ENCODE peak calls at places on chromosomes 2 and 18, in nine cellular contexts. B is DND-41, S is HCT116, O is K562, D is A673, E is endothelial cell of umbilical vein, A is fibroblast of lung, G is H1, N is GM12878. K is an unnamed sample.

GRCh38 chr18:7117390-7118355 is at the start of gene LAMA1:
- DNase-seq in B (no peak), G (peak; percentile 83), N (no peak), D (no peak), O (no peak), S (no peak), A (peak; percentile 22), E (no peak), K (peak; percentile 77)

GRCh38 chr2:129201636-129202035 is 777.8 kb upstream of the RAB6C start:
- DNase-seq in S (no peak), O (no peak), D (peak; percentile 10), E (no peak), G (no peak), B (no peak), N (no peak), A (no peak), K (no peak)

GRCh38 chr2:234761910-234762309 is 189.9 kb upstream of the SH3BP4 start:
- DNase-seq in E (no peak), S (no peak), N (no peak), D (no peak), O (no peak), B (no peak), G (no peak), A (peak; percentile 42), K (no peak)

GRCh38 chr2:109331864-109332848 is 203.2 kb downstream of the SH3RF3 start:
- DNase-seq in S (peak; percentile 36), N (no peak), B (peak; percentile 92), E (peak; percentile 92), D (peak; percentile 97), O (peak; percentile 24), A (peak; percentile 95), G (no peak), K (peak; percentile 87)

GRCh38 chr2:234806818-234807217 is 145.0 kb upstream of the SH3BP4 start:
- DNase-seq in D (no peak), G (no peak), S (no peak), O (no peak), E (no peak), B (no peak), A (no peak), N (no peak), K (no peak)

GRCh38 chr18:26813043-26813442 is 52.5 kb downstream of the AQP4 start:
- DNase-seq in A (peak; percentile 3), S (peak; percentile 44), E (no peak), O (peak; percentile 7), D (peak; percentile 9), N (peak; percentile 16), G (no peak), B (peak; percentile 56), K (peak; percentile 64)

GRCh38 chr2:215826376-215826775 is 187.0 kb downstream of the MREG start:
- DNase-seq in A (no peak), O (no peak), N (no peak), D (no peak), B (no peak), G (no peak), S (no peak), E (no peak), K (no peak)

GRCh38 chr2:223692227-223692947 is 90.2 kb upstream of the SCG2 start:
- DNase-seq in G (no peak), N (no peak), E (peak; percentile 69), D (peak; percentile 83), S (peak; percentile 59), O (peak; percentile 62), B (no peak), A (peak; percentile 51), K (peak; percentile 73)

GRCh38 chr2:96512341-96512740 is 7.2 kb upstream of the NEURL3 start:
- DNase-seq in G (no peak), S (no peak), B (no peak), D (no peak), O (no peak), A (no peak), N (no peak), E (no peak), K (no peak)

GRCh38 chr2:204738721-204739120 is 193.4 kb downstream of the PARD3B start:
- DNase-seq in S (no peak), N (no peak), E (no peak), A (no peak), G (no peak), O (no peak), D (no peak), B (no peak), K (no peak)

GRCh38 chr2:18527822-18528221 is 32.6 kb downstream of the RDH14 start:
- DNase-seq in D (no peak), N (no peak), E (no peak), O (no peak), G (no peak), A (no peak), S (no peak), B (no peak), K (no peak)

GRCh38 chr2:965640-966147 is 15.0 kb downstream of the SNTG2 start:
- DNase-seq in D (no peak), N (no peak), O (no peak), E (no peak), S (no peak), A (no peak), B (no peak), G (no peak), K (no peak)

GRCh38 chr2:48424866-48425265 is 105.1 kb upstream of the STON1 start:
- DNase-seq in E (no peak), G (peak; percentile 7), S (no peak), B (no peak), D (no peak), A (no peak), O (no peak), N (no peak), K (no peak)

GRCh38 chr2:25938345-25938744 is 44.0 kb downstream of the KIF3C start:
- DNase-seq in O (no peak), A (no peak), S (no peak), B (no peak), D (no peak), G (no peak), E (no peak), N (no peak), K (no peak)

GRCh38 chr2:12005886-12006681 is 259.7 kb downstream of the LPIN1 start:
- DNase-seq in D (peak; percentile 75), N (peak; percentile 89), A (peak; percentile 66), E (peak; percentile 51), S (no peak), B (peak; percentile 83), O (peak; percentile 47), G (no peak), K (peak; percentile 17)

GRCh38 chr2:237291138-237291792 is 122.7 kb downstream of the COL6A3 start:
- DNase-seq in E (peak; percentile 99), O (peak; percentile 29), A (peak; percentile 99), D (peak; percentile 98), G (no peak), N (no peak), B (no peak), S (peak; percentile 89), K (peak; percentile 96)

GRCh38 chr2:181573140-181573736 is 83.7 kb downstream of the CERKL start:
- DNase-seq in S (peak; percentile 54), D (peak; percentile 53), O (peak; percentile 12), N (no peak), A (peak; percentile 20), B (peak; percentile 12), G (no peak), E (peak; percentile 38), K (peak; percentile 47)

GRCh38 chr2:239854596-239854995 is 170.5 kb downstream of the NDUFA10 start:
- DNase-seq in D (no peak), G (no peak), B (no peak), S (no peak), N (no peak), A (no peak), O (no peak), E (no peak), K (no peak)
- TF ChIP-seq CTCF in D (no peak), G (no peak), B (no peak), S (no peak), N (no peak), A (no peak), O (no peak), E (no peak), K (no peak)

DNA sequence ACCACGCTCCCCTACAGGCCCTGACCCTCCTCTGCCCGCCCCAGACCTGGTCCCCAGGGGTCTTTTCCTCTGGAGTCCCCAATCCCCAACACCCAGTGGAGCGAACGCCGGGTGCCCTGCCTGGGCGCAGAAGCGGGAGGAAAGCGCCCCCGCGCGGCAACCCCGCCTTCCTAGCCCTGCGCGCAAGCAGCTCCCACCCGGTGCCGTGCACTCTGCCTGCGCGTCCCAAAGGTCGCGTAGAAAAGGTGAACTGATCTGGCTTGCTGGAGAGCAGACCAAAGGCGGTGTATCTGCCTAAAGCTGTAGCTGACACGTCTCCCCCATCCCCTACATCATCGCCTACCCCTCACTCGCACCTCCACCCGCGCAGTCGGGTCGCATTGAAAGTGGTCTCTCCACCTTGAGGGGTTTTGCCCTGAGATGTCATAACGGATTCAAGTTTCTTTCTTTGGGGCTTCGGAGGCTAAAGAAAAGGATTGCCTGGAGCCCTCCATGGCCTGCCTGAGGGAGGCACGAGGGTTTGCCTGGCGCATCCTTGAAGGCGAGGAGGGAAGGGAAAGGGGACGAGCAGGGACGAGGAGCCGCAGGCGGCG is 5.7 kb downstream of the GAD1 start:
- DNase-seq in A (no peak), O (no peak), S (no peak), G (peak; percentile 82), E (no peak), D (peak; percentile 49), B (no peak), N (no peak), K (no peak)
- TF ChIP-seq EZH2 in A (peak; percentile 96), O (no peak), S (no peak), G (peak; percentile 91), E (peak; percentile 99), D (peak; percentile 95), B (no peak), N (no peak), K (peak; percentile 99)

DNA sequence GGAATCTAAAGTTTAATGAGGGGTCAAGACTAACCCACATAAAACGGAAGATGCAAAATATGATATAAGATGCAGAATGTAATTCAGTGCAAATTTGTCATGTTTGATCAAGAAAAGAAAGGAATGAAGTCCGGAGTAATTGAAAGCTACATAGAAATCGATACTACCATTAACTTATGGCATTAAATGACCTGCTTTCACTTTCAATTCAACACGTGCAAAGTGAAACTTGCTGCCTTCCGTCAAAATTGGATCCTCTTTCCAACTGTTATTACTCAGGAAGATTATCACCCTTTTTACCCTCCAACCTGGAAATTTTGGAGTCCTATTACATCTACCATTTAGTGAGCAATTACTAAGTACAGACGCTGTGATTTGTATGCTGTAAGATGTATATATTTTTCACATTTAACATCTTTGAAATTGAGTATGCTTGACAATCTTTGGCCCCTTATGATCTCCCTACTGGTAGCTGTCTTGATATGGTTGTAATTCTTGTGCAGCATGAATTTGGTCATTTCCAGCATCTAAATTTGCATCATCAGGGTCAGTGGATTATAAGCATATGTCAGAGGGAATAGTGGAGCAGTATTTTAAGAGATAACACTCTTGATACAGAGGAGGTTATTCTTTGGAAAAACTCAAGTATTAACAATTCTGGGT is 18.6 kb downstream of the UNC80 start:
- DNase-seq in N (no peak), A (no peak), D (no peak), B (no peak), G (no peak), O (no peak), E (no peak), S (no peak), K (no peak)
- TF ChIP-seq CTCF in N (no peak), A (no peak), D (no peak), B (no peak), G (no peak), O (no peak), E (no peak), S (no peak), K (no peak)

DNA sequence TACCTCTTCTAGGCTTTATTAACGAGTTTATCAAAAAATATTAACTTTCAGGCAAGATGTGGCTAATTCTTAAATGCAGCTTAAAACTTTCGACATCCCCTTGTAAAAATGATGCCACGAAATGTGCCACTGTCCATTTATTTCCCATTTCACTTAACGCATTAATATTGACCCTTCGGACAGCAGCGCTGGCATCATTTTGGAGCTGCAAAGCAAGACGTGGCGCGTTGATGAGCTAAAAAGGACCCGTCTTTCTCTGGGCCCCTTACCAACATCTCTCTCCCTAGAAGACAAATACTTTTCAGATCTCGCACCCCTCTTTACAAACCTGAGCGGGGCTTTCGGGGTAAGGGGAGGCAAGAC is 367.9 kb downstream of the MTX2 start:
- DNase-seq in D (no peak), S (no peak), A (no peak), G (no peak), B (no peak), O (no peak), E (no peak), N (no peak), K (no peak)
- TF ChIP-seq EZH2 in D (no peak), S (no peak), A (no peak), G (no peak), B (no peak), O (no peak), E (no peak), N (peak; percentile 52), K (no peak)